ENCODE peak calls at places on chromosomes 6 and 20, in nine cellular contexts. F is adipocyte, T is tibial nerve, X is cardiac muscle cell, B is PC-3, H is Peyer's patch, D is gastrocnemius medialis, V is pancreas, U is mesendoderm. L is an unnamed sample. For H3K27me3 and H3K36me3, the result is how much of the 10 kb centered on the place peaks cover.

GRCh38 chr6:45698046-45698445 is 317.6 kb downstream of the CLIC5 start:
- DNase-seq in F (peak), T (no peak), X (no peak), B (no peak), H (no peak), D (no peak), V (no peak), U (no peak), L (no peak)

GRCh38 chr6:56025785-56026184 is 150.4 kb upstream of the BMP5 start:
- DNase-seq in F (no peak), T (no peak), X (no peak), B (no peak), H (no peak), D (no peak), V (no peak), U (no peak), L (no peak)

GRCh38 chr6:163955131-163955530 is 540.6 kb downstream of the QKI start:
- DNase-seq in F (peak), T (no peak), X (no peak), B (no peak), H (no peak), D (no peak), V (no peak), U (peak), L (peak)

GRCh38 chr6:54993948-54994347 is 147.4 kb downstream of the FAM83B start:
- DNase-seq in F (no peak), T (no peak), X (no peak), B (no peak), H (no peak), D (no peak), V (no peak), U (no peak), L (no peak)

GRCh38 chr6:27865952-27866369 is 46.2 kb downstream of the OR2B2 start:
- DNase-seq in F (peak), T (no peak), X (peak), B (peak), H (peak), D (no peak), V (no peak), U (peak), L (no peak)

GRCh38 chr6:14634072-14634471 is 516.5 kb downstream of the CD83 start:
- DNase-seq in F (no peak), T (no peak), X (no peak), B (no peak), H (peak), D (no peak), V (no peak), U (no peak), L (no peak)

GRCh38 chr20:19456600-19457390 is 244.4 kb downstream of the SLC24A3 start:
- DNase-seq in F (no peak), T (no peak), X (no peak), B (no peak), H (no peak), D (no peak), V (no peak), U (no peak), L (no peak)

GRCh38 chr20:50306478-50307423 is 116.1 kb downstream of the CEBPB start:
- DNase-seq in F (no peak), T (no peak), X (no peak), B (no peak), H (no peak), D (no peak), V (no peak), U (no peak), L (no peak)

GRCh38 chr6:28648035-28648877 is 122.6 kb downstream of the GPX5 start:
- DNase-seq in F (peak), T (peak), X (peak), B (peak), H (no peak), D (no peak), V (peak), U (peak), L (peak)

GRCh38 chr20:10953437-10953836 is 279.6 kb upstream of the JAG1 start:
- DNase-seq in F (no peak), T (no peak), X (no peak), B (no peak), H (no peak), D (no peak), V (no peak), U (no peak), L (no peak)

GRCh38 chr20:32628960-32629530 is 43.9 kb upstream of the NOL4L start:
- DNase-seq in F (no peak), T (no peak), X (no peak), B (no peak), H (no peak), D (no peak), V (no peak), U (no peak), L (no peak)

GRCh38 chr20:44019638-44020335 is 105.1 kb downstream of the TOX2 start:
- DNase-seq in F (no peak), T (no peak), X (no peak), B (peak), H (peak), D (no peak), V (no peak), U (peak), L (no peak)

GRCh38 chr6:112409311-112409710 is 62.2 kb downstream of the RFPL4B start:
- DNase-seq in F (peak), T (no peak), X (no peak), B (no peak), H (no peak), D (no peak), V (no peak), U (peak), L (no peak)

GRCh38 chr6:166575190-166575589 is 11.3 kb downstream of the RAMACL start:
- DNase-seq in F (no peak), T (no peak), X (no peak), B (no peak), H (no peak), D (peak), V (no peak), U (no peak), L (no peak)

GRCh38 chr6:167968091-167968490 is 29.4 kb upstream of the KIF25 start:
- DNase-seq in F (no peak), T (no peak), X (peak), B (peak), H (no peak), D (no peak), V (no peak), U (peak), L (no peak)

GRCh38 chr6:20202070-20202658 is 10.1 kb downstream of the MBOAT1 start:
- DNase-seq in F (peak), T (no peak), X (no peak), B (peak), H (no peak), D (no peak), V (no peak), U (peak), L (no peak)

GRCh38 chr6:1391692-1392309 is 2.4 kb downstream of the FOXF2 start:
- DNase-seq in F (peak), T (no peak), X (no peak), B (no peak), H (no peak), D (no peak), V (no peak), U (no peak), L (no peak)

GRCh38 chr6:168158280-168158979 is 79.4 kb upstream of the FRMD1 start:
- DNase-seq in F (no peak), T (peak), X (no peak), B (no peak), H (no peak), D (no peak), V (no peak), U (no peak), L (no peak)

GRCh38 chr6:129679758-129680157 is 30.2 kb downstream of the ARHGAP18 start:
- DNase-seq in F (no peak), T (no peak), X (no peak), B (no peak), H (no peak), D (peak), V (no peak), U (peak), L (no peak)

GRCh38 chr6:41586564-41586963 is 40.4 kb downstream of the FOXP4 start:
- DNase-seq in F (no peak), T (no peak), X (no peak), B (no peak), H (no peak), D (no peak), V (no peak), U (no peak), L (no peak)

GRCh38 chr20:50464026-50464724 is 46.0 kb upstream of the PTPN1 start:
- DNase-seq in F (peak), T (no peak), X (peak), B (peak), H (peak), D (peak), V (peak), U (peak), L (no peak)

GRCh38 chr6:40125680-40126079 is 191.4 kb upstream of the MOCS1 start:
- DNase-seq in F (no peak), T (no peak), X (no peak), B (no peak), H (no peak), D (no peak), V (no peak), U (no peak), L (no peak)

GRCh38 chr6:137222376-137222775 is 3.2 kb upstream of the IFNGR1 start:
- DNase-seq in F (no peak), T (no peak), X (no peak), B (no peak), H (no peak), D (no peak), V (no peak), U (no peak), L (no peak)

GRCh38 chr6:159720708-159721107 is 6.6 kb upstream of the WTAP start:
- DNase-seq in F (peak), T (peak), X (peak), B (peak), H (peak), D (no peak), V (peak), U (peak), L (no peak)

GRCh38 chr20:21796059-21796458 is 90.6 kb downstream of the PAX1 start:
- DNase-seq in F (no peak), T (no peak), X (no peak), B (peak), H (no peak), D (no peak), V (no peak), U (peak), L (no peak)

GRCh38 chr20:23782366-23782983 is 31.7 kb upstream of the CST1 start:
- DNase-seq in F (peak), T (no peak), X (peak), B (peak), H (no peak), D (no peak), V (peak), U (peak), L (no peak)

DNA sequence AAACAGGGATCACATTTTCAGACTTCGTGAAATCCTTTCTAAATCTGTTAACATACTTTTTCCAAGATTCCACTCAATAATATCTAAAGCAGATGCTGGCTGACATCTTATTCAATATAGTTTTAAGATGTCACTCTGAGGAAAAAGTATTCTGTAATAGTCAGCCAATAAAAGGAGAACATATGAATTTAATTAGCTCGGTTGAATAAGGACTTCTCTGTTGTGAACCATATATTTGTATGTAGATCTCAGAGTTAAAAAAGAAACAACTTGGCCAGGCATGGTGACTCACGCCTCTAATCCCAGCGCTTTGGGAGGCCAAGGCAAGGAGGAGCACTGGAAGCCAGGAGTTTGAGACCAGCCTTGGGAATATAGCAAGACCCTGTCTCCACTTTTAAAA is 7.4 kb upstream of the CD24 start:
- DNase-seq in F (peak), T (no peak), X (no peak), B (no peak), H (no peak), D (no peak), V (no peak), U (no peak), L (peak)
- H3K4me3 ChIP-seq in F (no peak), T (no peak), X (no peak), B (no peak), H (no peak), D (no peak), V (no peak), U (no peak), L (no peak)

GRCh38 chr20:2698186-2698817 is 5.7 kb downstream of the EBF4 start:
- DNase-seq in F (no peak), T (no peak), X (no peak), B (no peak), H (no peak), D (no peak), V (no peak), U (no peak), L (no peak)
- H3K27me3 ChIP-seq in F (half or more), T (under half), X (half or more), B (under half), H (under half), D (under half), V (under half), U (under half), L (under half)

GRCh38 chr6:78578430-78578829 is 288.9 kb upstream of the IRAK1BP1 start:
- DNase-seq in F (no peak), T (no peak), X (no peak), B (no peak), H (no peak), D (no peak), V (no peak), U (no peak), L (no peak)
- H3K36me3 ChIP-seq in F (under half), T (under half), X (under half), B (under half), H (under half), D (under half), V (under half), U (under half), L (under half)

GRCh38 chr6:93318127-93318526 is 101.2 kb downstream of the EPHA7 start:
- DNase-seq in F (no peak), T (no peak), X (no peak), B (no peak), H (no peak), D (no peak), V (no peak), U (peak), L (no peak)
- H3K4me3 ChIP-seq in F (no peak), T (no peak), X (no peak), B (no peak), H (no peak), D (no peak), V (no peak), U (no peak), L (no peak)

GRCh38 chr6:64085126-64085525 is 449.5 kb downstream of the PHF3 start:
- DNase-seq in F (no peak), T (no peak), X (no peak), B (no peak), H (no peak), D (no peak), V (no peak), U (no peak), L (no peak)

GRCh38 chr6:64081459-64081858 is 445.9 kb downstream of the PHF3 start:
- DNase-seq in F (no peak), T (no peak), X (no peak), B (peak), H (no peak), D (no peak), V (no peak), U (no peak), L (no peak)

GRCh38 chr6:64084201-64084663 is 448.6 kb downstream of the PHF3 start:
- DNase-seq in F (no peak), T (no peak), X (no peak), B (peak), H (no peak), D (no peak), V (no peak), U (no peak), L (no peak)

GRCh38 chr6:64083261-64083660 is 447.7 kb downstream of the PHF3 start:
- DNase-seq in F (no peak), T (no peak), X (no peak), B (no peak), H (no peak), D (no peak), V (no peak), U (no peak), L (no peak)
- H3K27me3 ChIP-seq in F (under half), T (under half), X (under half), B (under half), H (under half), D (under half), V (under half), U (under half), L (under half)

DNA sequence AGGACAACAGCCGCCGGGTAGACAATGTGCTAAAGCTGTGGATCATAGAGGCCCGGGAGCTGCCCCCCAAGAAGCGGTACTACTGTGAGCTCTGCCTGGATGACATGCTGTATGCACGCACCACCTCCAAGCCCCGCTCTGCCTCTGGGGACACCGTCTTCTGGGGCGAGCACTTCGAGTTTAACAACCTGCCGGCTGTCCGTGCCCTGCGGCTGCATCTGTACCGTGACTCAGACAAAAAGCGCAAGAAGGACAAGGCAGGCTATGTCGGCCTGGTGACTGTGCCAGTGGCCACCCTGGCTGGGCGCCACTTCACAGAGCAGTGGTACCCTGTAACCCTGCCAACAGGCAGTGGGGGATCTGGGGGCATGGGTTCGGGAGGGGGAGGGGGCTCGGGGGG is 16.7 kb upstream of the ZBTB9 start:
- DNase-seq in F (no peak), T (no peak), X (no peak), B (no peak), H (no peak), D (no peak), V (no peak), U (no peak), L (no peak)
- H3K36me3 ChIP-seq in F (under half), T (half or more), X (under half), B (under half), H (under half), D (under half), V (under half), U (under half), L (under half)